ENCODE peak calls at places on chromosomes 2 and 18, in ten cellular contexts. R, J, K, E, W, O, Z, I, H and Q are unnamed samples.

GRCh38 chr2:224498991-224499390 is 86.2 kb downstream of the CUL3 start:
- DNase-seq in R (no peak), J (no peak), K (no peak), E (no peak), W (no peak), O (no peak), Z (no peak), I (no peak), H (no peak), Q (no peak)

GRCh38 chr2:17309186-17309585 is 209.1 kb downstream of the RAD51AP2 start:
- DNase-seq in R (no peak), J (no peak), K (no peak), E (no peak), W (no peak), O (no peak), Z (no peak), I (no peak), H (no peak), Q (no peak)

GRCh38 chr18:36974686-36975085 is 145.8 kb downstream of the KIAA1328 start:
- DNase-seq in R (no peak), J (no peak), K (no peak), E (no peak), W (no peak), O (no peak), Z (no peak), I (no peak), H (no peak), Q (no peak)

GRCh38 chr2:99297990-99298389 is 3.0 kb downstream of the LYG1 start:
- DNase-seq in R (no peak), J (no peak), K (no peak), E (no peak), W (no peak), O (no peak), Z (peak), I (no peak), H (no peak), Q (no peak)

GRCh38 chr2:218260742-218261423 is at the start of gene GPBAR1:
- DNase-seq in R (no peak), J (no peak), K (no peak), E (no peak), W (no peak), O (no peak), Z (no peak), I (no peak), H (no peak), Q (peak)

GRCh38 chr2:20676353-20677215 is 9.6 kb downstream of the GDF7 start:
- DNase-seq in R (no peak), J (no peak), K (no peak), E (peak), W (no peak), O (no peak), Z (no peak), I (no peak), H (peak), Q (no peak)

GRCh38 chr18:11052800-11053199 is 96.6 kb downstream of the PIEZO2 start:
- DNase-seq in R (no peak), J (no peak), K (no peak), E (peak), W (no peak), O (no peak), Z (no peak), I (peak), H (no peak), Q (no peak)

GRCh38 chr2:215365184-215365658 is 53.4 kb downstream of the ATIC start:
- DNase-seq in R (no peak), J (no peak), K (no peak), E (no peak), W (no peak), O (no peak), Z (no peak), I (no peak), H (no peak), Q (no peak)

GRCh38 chr2:218839430-218839829 is 7.8 kb upstream of the PRKAG3 start:
- DNase-seq in R (peak), J (no peak), K (no peak), E (no peak), W (no peak), O (no peak), Z (no peak), I (no peak), H (no peak), Q (no peak)

GRCh38 chr2:20594957-20595356 is 55.9 kb downstream of the HS1BP3 start:
- DNase-seq in R (no peak), J (no peak), K (no peak), E (no peak), W (no peak), O (no peak), Z (no peak), I (no peak), H (no peak), Q (peak)

GRCh38 chr2:170324640-170325046 is 146.7 kb downstream of the MYO3B start:
- DNase-seq in R (peak), J (peak), K (no peak), E (peak), W (no peak), O (peak), Z (no peak), I (peak), H (no peak), Q (no peak)